ENCODE peak calls at places on chromosomes 16 and 17, in seven cellular contexts. One of them, this sample, is unnamed.

GRCh38 chr17:71975331-71975801 is 145.5 kb upstream of the SOX9 start:
- DNase-seq in GDM1: no peak
- DNase-seq in T47D: no peak
- DNase-seq in Ammon's horn: peak
- DNase-seq in pancreas: peak
- DNase-seq in CD8-positive, alpha-beta T cell: no peak
- DNase-seq in progenitor cell of endocrine pancreas: no peak
- DNase-seq in this sample: peak

GRCh38 chr16:11621920-11622651 is 35.4 kb upstream of the LITAF start:
- DNase-seq in CD8-positive, alpha-beta T cell: peak
- DNase-seq in progenitor cell of endocrine pancreas: no peak
- DNase-seq in T47D: no peak
- DNase-seq in pancreas: no peak
- DNase-seq in Ammon's horn: peak
- DNase-seq in GDM1: no peak
- DNase-seq in this sample: no peak

GRCh38 chr16:52786105-52786504 is 239.2 kb upstream of the TOX3 start:
- DNase-seq in CD8-positive, alpha-beta T cell: no peak
- DNase-seq in Ammon's horn: no peak
- DNase-seq in GDM1: no peak
- DNase-seq in pancreas: no peak
- DNase-seq in progenitor cell of endocrine pancreas: no peak
- DNase-seq in T47D: no peak
- DNase-seq in this sample: no peak

GRCh38 chr17:17112628-17113200 is 70.5 kb downstream of the MPRIP start:
- DNase-seq in CD8-positive, alpha-beta T cell: no peak
- DNase-seq in progenitor cell of endocrine pancreas: no peak
- DNase-seq in Ammon's horn: no peak
- DNase-seq in pancreas: no peak
- DNase-seq in GDM1: no peak
- DNase-seq in T47D: no peak
- DNase-seq in this sample: no peak

GRCh38 chr17:1629647-1630310 is 1.1 kb upstream of the SLC43A2 start:
- DNase-seq in T47D: no peak
- DNase-seq in progenitor cell of endocrine pancreas: no peak
- DNase-seq in CD8-positive, alpha-beta T cell: peak
- DNase-seq in GDM1: peak
- DNase-seq in Ammon's horn: no peak
- DNase-seq in pancreas: peak
- DNase-seq in this sample: no peak

GRCh38 chr17:70437656-70438055 is 268.3 kb downstream of the KCNJ2 start:
- DNase-seq in CD8-positive, alpha-beta T cell: no peak
- DNase-seq in pancreas: no peak
- DNase-seq in T47D: no peak
- DNase-seq in GDM1: no peak
- DNase-seq in Ammon's horn: no peak
- DNase-seq in progenitor cell of endocrine pancreas: no peak
- DNase-seq in this sample: no peak

GRCh38 chr16:72848759-72849664 is 198.9 kb downstream of the ZFHX3 start:
- DNase-seq in pancreas: peak
- DNase-seq in T47D: peak
- DNase-seq in progenitor cell of endocrine pancreas: no peak
- DNase-seq in CD8-positive, alpha-beta T cell: no peak
- DNase-seq in Ammon's horn: peak
- DNase-seq in GDM1: no peak
- DNase-seq in this sample: peak

GRCh38 chr16:89363621-89364393 is 126.6 kb downstream of the ANKRD11 start:
- DNase-seq in Ammon's horn: no peak
- DNase-seq in GDM1: peak
- DNase-seq in progenitor cell of endocrine pancreas: no peak
- DNase-seq in pancreas: no peak
- DNase-seq in CD8-positive, alpha-beta T cell: peak
- DNase-seq in T47D: no peak
- DNase-seq in this sample: no peak

GRCh38 chr16:47643610-47644009 is 182.5 kb downstream of the PHKB start:
- DNase-seq in CD8-positive, alpha-beta T cell: no peak
- DNase-seq in pancreas: no peak
- DNase-seq in Ammon's horn: no peak
- DNase-seq in progenitor cell of endocrine pancreas: no peak
- DNase-seq in T47D: no peak
- DNase-seq in GDM1: no peak
- DNase-seq in this sample: no peak

GRCh38 chr17:35486920-35487727 is 38.6 kb upstream of the SLFN13 start:
- DNase-seq in CD8-positive, alpha-beta T cell: peak
- DNase-seq in progenitor cell of endocrine pancreas: no peak
- DNase-seq in T47D: no peak
- DNase-seq in GDM1: no peak
- DNase-seq in pancreas: peak
- DNase-seq in Ammon's horn: no peak
- DNase-seq in this sample: no peak

GRCh38 chr17:75835315-75835987 is 8.8 kb downstream of the UNC13D start:
- DNase-seq in pancreas: no peak
- DNase-seq in T47D: no peak
- DNase-seq in GDM1: no peak
- DNase-seq in CD8-positive, alpha-beta T cell: no peak
- DNase-seq in progenitor cell of endocrine pancreas: no peak
- DNase-seq in Ammon's horn: no peak
- DNase-seq in this sample: no peak

GRCh38 chr16:17343028-17343427 is 127.7 kb downstream of the XYLT1 start:
- DNase-seq in GDM1: peak
- DNase-seq in Ammon's horn: peak
- DNase-seq in CD8-positive, alpha-beta T cell: peak
- DNase-seq in pancreas: no peak
- DNase-seq in progenitor cell of endocrine pancreas: no peak
- DNase-seq in T47D: no peak
- DNase-seq in this sample: peak

GRCh38 chr16:57627184-57627871 is 1.1 kb upstream of the ADGRG1 start:
- DNase-seq in progenitor cell of endocrine pancreas: no peak
- DNase-seq in T47D: peak
- DNase-seq in GDM1: no peak
- DNase-seq in CD8-positive, alpha-beta T cell: no peak
- DNase-seq in Ammon's horn: no peak
- DNase-seq in pancreas: no peak
- DNase-seq in this sample: no peak

GRCh38 chr17:41792835-41793748 is 6.6 kb upstream of the JUP start:
- DNase-seq in pancreas: no peak
- DNase-seq in CD8-positive, alpha-beta T cell: no peak
- DNase-seq in Ammon's horn: no peak
- DNase-seq in T47D: no peak
- DNase-seq in progenitor cell of endocrine pancreas: no peak
- DNase-seq in GDM1: peak
- DNase-seq in this sample: no peak

GRCh38 chr17:16215273-16215964 is at the start of gene NCOR1:
- DNase-seq in T47D: peak
- DNase-seq in Ammon's horn: peak
- DNase-seq in pancreas: peak
- DNase-seq in GDM1: peak
- DNase-seq in progenitor cell of endocrine pancreas: peak
- DNase-seq in CD8-positive, alpha-beta T cell: peak
- DNase-seq in this sample: peak

GRCh38 chr17:9192010-9192409 is 170.7 kb downstream of the NTN1 start:
- DNase-seq in T47D: no peak
- DNase-seq in Ammon's horn: no peak
- DNase-seq in pancreas: no peak
- DNase-seq in GDM1: no peak
- DNase-seq in CD8-positive, alpha-beta T cell: no peak
- DNase-seq in progenitor cell of endocrine pancreas: no peak
- DNase-seq in this sample: no peak

GRCh38 chr16:46568472-46569230 is 52.5 kb downstream of the SHCBP1 start:
- DNase-seq in GDM1: no peak
- DNase-seq in T47D: no peak
- DNase-seq in CD8-positive, alpha-beta T cell: no peak
- DNase-seq in progenitor cell of endocrine pancreas: no peak
- DNase-seq in pancreas: no peak
- DNase-seq in Ammon's horn: no peak
- DNase-seq in this sample: no peak

This sample was measured in pons.